ENCODE peak calls at places on chromosomes 2 and 18, in seven cellular contexts. B, A, I, H, E, L and F are unnamed samples.

GRCh38 chr18:23092121-23092520 is 43.2 kb upstream of the CABLES1 start:
- DNase-seq in B (no peak), A (no peak), I (no peak), H (no peak), E (no peak), L (no peak), F (no peak)

GRCh38 chr2:177147093-177147694 is 65.4 kb upstream of the HNRNPA3 start:
- DNase-seq in B (no peak), A (no peak), I (no peak), H (peak; percentile 47), E (no peak), L (no peak), F (no peak)

GRCh38 chr2:2673406-2673805 is 342.3 kb upstream of the MYT1L start:
- DNase-seq in B (no peak), A (no peak), I (no peak), H (no peak), E (no peak), L (no peak), F (no peak)

GRCh38 chr2:96264086-96264485 is 1.7 kb downstream of the TMEM127 start:
- DNase-seq in B (no peak), A (no peak), I (no peak), H (no peak), E (no peak), L (no peak), F (no peak)

GRCh38 chr2:28320009-28320365 is 72.7 kb upstream of the FOSL2 start:
- DNase-seq in B (no peak), A (peak; percentile 42), I (no peak), H (no peak), E (no peak), L (no peak), F (no peak)

GRCh38 chr2:201191132-201191875 is 8.4 kb downstream of the CASP10 start:
- DNase-seq in B (no peak), A (no peak), I (no peak), H (no peak), E (no peak), L (no peak), F (no peak)

GRCh38 chr2:80303825-80304521 is 579 bp downstream of the LRRTM1 start:
- DNase-seq in B (no peak), A (peak; percentile 83), I (no peak), H (peak; percentile 9), E (no peak), L (no peak), F (no peak)

GRCh38 chr2:143682643-143683042 is 553.4 kb downstream of the ARHGAP15 start:
- DNase-seq in B (no peak), A (no peak), I (no peak), H (no peak), E (no peak), L (no peak), F (no peak)

GRCh38 chr2:96099861-96100798 is 16.2 kb downstream of the ADRA2B start:
- DNase-seq in B (no peak), A (peak; percentile 45), I (peak; percentile 51), H (no peak), E (no peak), L (peak; percentile 34), F (no peak)

GRCh38 chr2:202375006-202375610 is 1.0 kb upstream of the BMPR2 start:
- DNase-seq in B (peak; percentile 58), A (peak; percentile 83), I (no peak), H (peak; percentile 93), E (peak; percentile 84), L (peak; percentile 68), F (no peak)

GRCh38 chr18:70892381-70892780 is 603.5 kb downstream of the SOCS6 start:
- DNase-seq in B (no peak), A (no peak), I (no peak), H (no peak), E (no peak), L (no peak), F (no peak)

DNA sequence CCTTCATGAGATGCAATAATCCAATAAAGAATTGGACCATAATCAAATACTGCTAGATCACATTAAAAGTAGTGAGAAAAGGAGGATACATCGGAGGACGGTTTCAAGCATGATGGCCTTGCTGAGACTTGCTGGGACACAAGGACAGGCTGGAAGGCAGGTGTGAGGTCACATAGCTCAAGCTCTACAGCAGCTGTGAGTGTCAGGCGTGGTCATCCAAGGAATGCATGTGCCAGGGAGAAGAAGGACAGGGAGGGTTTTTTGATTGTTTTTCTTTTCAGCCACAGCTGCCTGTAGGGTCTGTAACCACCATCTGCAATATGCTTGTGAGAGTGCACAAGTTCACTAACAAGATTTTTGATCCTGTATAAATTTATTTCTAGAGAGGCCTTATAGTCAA is 57.6 kb downstream of the BMP10 start:
- DNase-seq in B (no peak), A (no peak), I (no peak), H (no peak), E (no peak), L (no peak), F (no peak)
- H3K36me3 ChIP-seq in B (no peaks in the 10 kb centered on the region), A (no peaks in the 10 kb centered on the region), I (peaks cover 4% of the 10 kb centered on the region), H (no peaks in the 10 kb centered on the region), E (no peaks in the 10 kb centered on the region), L (peaks cover 74% of the 10 kb centered on the region), F (no peaks in the 10 kb centered on the region)

GRCh38 chr2:141554810-141555209 is 576.0 kb downstream of the LRP1B start:
- DNase-seq in B (no peak), A (peak; percentile 56), I (no peak), H (peak; percentile 41), E (no peak), L (no peak), F (no peak)
- TF ChIP-seq CTCF in B (peak; percentile 23), A (peak; percentile 80), I (peak; percentile 26), H (no peak), E (peak; percentile 7), L (no peak), F (no peak)

DNA sequence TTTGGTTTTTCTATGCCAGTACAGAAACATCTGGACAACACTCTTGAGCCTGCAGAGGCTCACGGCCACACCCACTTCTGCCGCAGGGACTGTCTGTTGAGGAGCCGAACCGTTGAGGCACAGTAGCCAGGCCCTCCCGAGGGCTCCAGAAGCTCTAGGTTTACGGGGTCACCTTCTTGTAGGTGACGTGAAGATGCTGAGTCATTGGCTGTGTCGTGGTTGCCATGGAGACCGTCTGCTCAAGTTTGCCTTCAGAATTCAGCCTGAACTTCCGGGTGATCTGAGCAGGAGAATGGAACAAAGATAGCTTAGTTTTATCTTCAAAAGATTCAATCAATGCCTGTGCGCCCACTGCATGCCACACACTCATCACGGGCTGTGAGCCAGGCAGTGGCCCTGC is 25.9 kb downstream of the BOK start:
- DNase-seq in B (no peak), A (peak; percentile 64), I (no peak), H (peak; percentile 82), E (no peak), L (peak; percentile 36), F (no peak)
- H3K36me3 ChIP-seq in B (no peaks in the 10 kb centered on the region), A (peaks cover 69% of the 10 kb centered on the region), I (peaks cover 41% of the 10 kb centered on the region), H (peaks cover 8% of the 10 kb centered on the region), E (peaks cover 64% of the 10 kb centered on the region), L (peaks cover 36% of the 10 kb centered on the region), F (peaks cover 60% of the 10 kb centered on the region)

GRCh38 chr2:21358971-21359370 is 235.2 kb downstream of the TDRD15 start:
- DNase-seq in B (no peak), A (no peak), I (no peak), H (no peak), E (no peak), L (no peak), F (no peak)

GRCh38 chr2:21361406-21361805 is 237.6 kb downstream of the TDRD15 start:
- DNase-seq in B (no peak), A (no peak), I (no peak), H (no peak), E (no peak), L (no peak), F (no peak)

GRCh38 chr2:21362101-21362500 is 238.3 kb downstream of the TDRD15 start:
- DNase-seq in B (no peak), A (no peak), I (no peak), H (no peak), E (no peak), L (no peak), F (no peak)

GRCh38 chr2:21367421-21367820 is 243.7 kb downstream of the TDRD15 start:
- DNase-seq in B (no peak), A (peak; percentile 63), I (no peak), H (peak; percentile 9), E (no peak), L (no peak), F (no peak)

GRCh38 chr2:21363364-21363763 is 239.6 kb downstream of the TDRD15 start:
- DNase-seq in B (no peak), A (no peak), I (no peak), H (no peak), E (no peak), L (no peak), F (no peak)
- TF ChIP-seq CTCF in B (no peak), A (peak; percentile 51), I (no peak), H (no peak), E (no peak), L (no peak), F (no peak)

GRCh38 chr2:1440581-1440980 is 27.3 kb downstream of the TPO start:
- DNase-seq in B (no peak), A (no peak), I (no peak), H (no peak), E (no peak), L (no peak), F (no peak)
- H3K36me3 ChIP-seq in B (no peaks in the 10 kb centered on the region), A (no peaks in the 10 kb centered on the region), I (no peaks in the 10 kb centered on the region), H (no peaks in the 10 kb centered on the region), E (no peaks in the 10 kb centered on the region), L (no peaks in the 10 kb centered on the region), F (no peaks in the 10 kb centered on the region)

GRCh38 chr2:675982-676646 is 1.1 kb downstream of the TMEM18 start:
- DNase-seq in B (peak; percentile 63), A (peak; percentile 94), I (no peak), H (peak; percentile 91), E (peak; percentile 85), L (no peak), F (no peak)

GRCh38 chr2:676647-677055 is 555 bp downstream of the TMEM18 start:
- DNase-seq in B (peak; percentile 97), A (peak; percentile 100), I (peak; percentile 98), H (peak; percentile 97), E (peak; percentile 100), L (peak; percentile 100), F (peak; percentile 98)

GRCh38 chr2:675460-675859 is 1.7 kb downstream of the TMEM18 start:
- DNase-seq in B (no peak), A (peak; percentile 42), I (no peak), H (no peak), E (no peak), L (no peak), F (no peak)

GRCh38 chr2:678964-679363 is 1.8 kb upstream of the TMEM18 start:
- DNase-seq in B (no peak), A (no peak), I (no peak), H (no peak), E (no peak), L (no peak), F (no peak)

DNA sequence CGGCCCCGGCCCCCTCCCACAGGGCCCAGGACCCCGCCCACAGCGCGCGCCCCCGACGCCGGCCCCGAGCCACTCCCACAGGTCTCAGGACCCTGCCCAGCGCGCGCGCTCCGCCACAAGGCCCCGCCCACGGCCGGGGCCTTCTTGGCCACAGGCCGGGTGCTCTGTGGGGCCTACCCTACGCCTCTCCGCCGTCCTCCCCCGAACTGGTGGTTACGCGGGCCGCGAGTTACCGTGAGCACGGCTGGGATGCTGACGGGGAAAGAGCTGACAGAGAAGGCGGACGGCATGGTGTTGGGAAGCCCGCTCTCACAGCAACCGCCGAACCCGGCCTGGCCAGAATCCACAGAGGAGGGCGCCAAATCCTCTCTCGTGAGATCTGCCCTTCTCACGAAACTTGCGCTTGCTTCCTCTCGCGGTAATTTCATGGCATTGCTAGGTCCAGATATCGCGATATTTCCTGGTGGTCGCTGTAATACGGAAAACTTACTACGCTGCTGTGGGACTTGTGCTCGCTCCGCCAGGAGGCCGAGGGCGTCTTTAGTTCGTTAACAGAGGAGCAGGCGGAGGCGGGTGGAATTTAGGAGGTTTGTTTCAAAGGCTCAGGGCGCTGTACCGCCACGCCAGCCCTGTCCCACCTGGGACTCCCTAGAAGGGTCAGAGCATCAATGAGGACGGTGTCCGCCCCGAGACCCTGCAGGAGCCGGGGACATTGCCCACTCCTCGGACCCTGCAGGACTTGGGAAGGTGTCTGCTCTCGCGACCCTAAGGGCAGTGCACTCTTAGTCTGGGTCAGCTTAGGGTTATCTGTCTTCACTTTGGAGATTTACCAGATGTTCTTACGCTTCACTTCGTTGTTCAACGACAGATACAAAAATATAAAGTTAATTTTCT is at the start of gene TMEM18:
- DNase-seq in B (peak; percentile 95), A (peak; percentile 96), I (peak; percentile 96), H (peak; percentile 97), E (peak; percentile 96), L (peak; percentile 89), F (no peak)
- TF ChIP-seq CTCF in B (peak; percentile 48), A (peak; percentile 49), I (no peak), H (peak; percentile 13), E (peak; percentile 21), L (peak; percentile 41), F (peak; percentile 8)